ENCODE peak calls at places on chromosomes 6 and 20, in four cellular contexts. P is lower lobe of right lung, O is Karpas-422, X is neural progenitor cell. K is an unnamed sample. For H3K27me3, the result is how much of the 10 kb centered on the place peaks cover.

GRCh38 chr20:37526839-37527637 is 638 bp downstream of the BLCAP start:
- DNase-seq in X (peak), O (peak), P (no peak), K (no peak)

GRCh38 chr20:62136283-62137091 is 6.7 kb downstream of the PSMA7 start:
- DNase-seq in X (peak), O (peak), P (peak), K (peak)

GRCh38 chr6:144753023-144753705 is 468.0 kb downstream of the UTRN start:
- DNase-seq in O (peak), X (no peak), P (no peak), K (no peak)

GRCh38 chr6:137791281-137792159 is 75.5 kb upstream of the TNFAIP3 start:
- DNase-seq in O (peak), X (no peak), P (no peak), K (no peak)

GRCh38 chr6:144468709-144469108 is 183.6 kb downstream of the UTRN start:
- DNase-seq in P (no peak), O (no peak), X (no peak), K (no peak)

GRCh38 chr20:52060794-52061714 is 130.5 kb downstream of the ZFP64 start:
- DNase-seq in P (no peak), O (no peak), X (peak), K (no peak)

GRCh38 chr20:60857708-60858107 is 394.4 kb upstream of the CDH4 start:
- DNase-seq in O (no peak), X (no peak), P (no peak), K (no peak)

GRCh38 chr20:54219751-54220426 is 12.0 kb downstream of the PFDN4 start:
- DNase-seq in X (peak), P (no peak), O (peak), K (no peak)

GRCh38 chr20:44832724-44833123 is 22.4 kb upstream of the RIMS4 start:
- DNase-seq in X (no peak), P (no peak), O (peak), K (no peak)

GRCh38 chr20:10109621-10110020 is 74.8 kb downstream of the ANKEF1 start:
- DNase-seq in P (no peak), X (no peak), O (no peak), K (no peak)

GRCh38 chr6:139376604-139377218 is 2.3 kb upstream of the CITED2 start:
- DNase-seq in O (no peak), P (no peak), X (peak), K (peak)

GRCh38 chr20:11752336-11752735 is 165.4 kb upstream of the BTBD3 start:
- DNase-seq in O (no peak), P (no peak), X (no peak), K (no peak)

GRCh38 chr6:44000164-44000842 is 126.9 kb downstream of the MRPL14 start:
- DNase-seq in O (peak), X (no peak), P (peak), K (no peak)

GRCh38 chr6:4383910-4384637 is 248.7 kb upstream of the ECI2 start:
- DNase-seq in O (no peak), X (peak), P (no peak), K (no peak)

GRCh38 chr20:47295921-47296426 is 60.5 kb downstream of the ZMYND8 start:
- DNase-seq in O (no peak), P (no peak), X (no peak), K (no peak)

GRCh38 chr6:154917941-154918340 is 77.2 kb upstream of the TIAM2 start:
- DNase-seq in X (no peak), O (no peak), P (no peak), K (no peak)

GRCh38 chr20:62321978-62322377 is 19.2 kb downstream of the ADRM1 start:
- DNase-seq in X (no peak), P (no peak), O (no peak), K (no peak)

GRCh38 chr6:148997863-148998262 is 251.0 kb downstream of the UST start:
- DNase-seq in X (no peak), O (no peak), P (no peak), K (no peak)

GRCh38 chr20:9409981-9410380 is 104.4 kb upstream of the LAMP5 start:
- DNase-seq in P (no peak), X (no peak), O (no peak), K (no peak)

GRCh38 chr6:47097092-47097945 is 55.2 kb upstream of the ADGRF1 start:
- DNase-seq in O (peak), X (peak), P (peak), K (peak)

GRCh38 chr6:70672549-70672948 is 4.9 kb downstream of the SMAP1 start:
- DNase-seq in X (no peak), O (no peak), P (no peak), K (no peak)

GRCh38 chr6:92820531-92820930 is 598.8 kb downstream of the EPHA7 start:
- DNase-seq in O (no peak), X (no peak), P (no peak), K (no peak)

GRCh38 chr6:17968081-17968518 is 19.3 kb downstream of the KIF13A start:
- DNase-seq in P (no peak), X (no peak), O (no peak), K (no peak)

GRCh38 chr6:11263185-11263817 is 30.8 kb upstream of the NEDD9 start:
- DNase-seq in X (peak), O (no peak), P (peak), K (peak)

GRCh38 chr20:30168025-30168799 is 1089.3 kb upstream of the DEFB115 start:
- DNase-seq in X (no peak), O (no peak), P (peak), K (peak)

GRCh38 chr6:53815381-53816119 is 20.7 kb downstream of the LRRC1 start:
- DNase-seq in X (no peak), O (no peak), P (no peak), K (no peak)

GRCh38 chr6:161233986-161234620 is 39.8 kb downstream of the AGPAT4 start:
- DNase-seq in X (no peak), P (no peak), O (no peak), K (peak)

GRCh38 chr6:22102671-22103070 is 194.2 kb downstream of the PRL start:
- DNase-seq in P (no peak), X (no peak), O (no peak), K (no peak)

GRCh38 chr6:76682842-76683241 is 610.4 kb upstream of the IMPG1 start:
- DNase-seq in X (peak), P (no peak), O (peak), K (no peak)

GRCh38 chr6:68443704-68444103 is 191.4 kb upstream of the ADGRB3 start:
- DNase-seq in P (no peak), X (no peak), O (no peak), K (no peak)

GRCh38 chr20:57048027-57048869 is 218.2 kb downstream of the BMP7 start:
- DNase-seq in X (peak), O (peak), P (no peak), K (no peak)

GRCh38 chr6:42989923-42990322 is 5.6 kb downstream of the PPP2R5D start:
- DNase-seq in P (no peak), O (no peak), X (no peak), K (no peak)

GRCh38 chr20:24340933-24341332 is 128.5 kb upstream of the SYNDIG1 start:
- DNase-seq in X (no peak), P (no peak), O (no peak), K (no peak)

GRCh38 chr6:166237611-166238010 is 70.0 kb upstream of the TBXT start:
- DNase-seq in X (no peak), P (no peak), O (no peak), K (no peak)

GRCh38 chr20:39108746-39109145 is 146.6 kb downstream of the DHX35 start:
- DNase-seq in X (no peak), O (no peak), P (no peak), K (no peak)

GRCh38 chr6:111724505-111724904 is 118.8 kb upstream of the TRAF3IP2 start:
- DNase-seq in O (peak), P (no peak), X (no peak), K (no peak)

GRCh38 chr6:163711615-163712568 is 297.4 kb downstream of the QKI start:
- DNase-seq in X (no peak), O (no peak), P (peak), K (peak)

GRCh38 chr20:63635431-63636141 is 8.7 kb upstream of the GMEB2 start:
- DNase-seq in X (no peak), P (peak), O (no peak), K (peak)

GRCh38 chr20:59731371-59731770 is 127.0 kb downstream of the PHACTR3 start:
- DNase-seq in P (no peak), O (no peak), X (no peak), K (no peak)

GRCh38 chr6:31009731-31010130 is 543 bp upstream of the MUC22 start:
- DNase-seq in P (no peak), O (no peak), X (no peak), K (no peak)

DNA sequence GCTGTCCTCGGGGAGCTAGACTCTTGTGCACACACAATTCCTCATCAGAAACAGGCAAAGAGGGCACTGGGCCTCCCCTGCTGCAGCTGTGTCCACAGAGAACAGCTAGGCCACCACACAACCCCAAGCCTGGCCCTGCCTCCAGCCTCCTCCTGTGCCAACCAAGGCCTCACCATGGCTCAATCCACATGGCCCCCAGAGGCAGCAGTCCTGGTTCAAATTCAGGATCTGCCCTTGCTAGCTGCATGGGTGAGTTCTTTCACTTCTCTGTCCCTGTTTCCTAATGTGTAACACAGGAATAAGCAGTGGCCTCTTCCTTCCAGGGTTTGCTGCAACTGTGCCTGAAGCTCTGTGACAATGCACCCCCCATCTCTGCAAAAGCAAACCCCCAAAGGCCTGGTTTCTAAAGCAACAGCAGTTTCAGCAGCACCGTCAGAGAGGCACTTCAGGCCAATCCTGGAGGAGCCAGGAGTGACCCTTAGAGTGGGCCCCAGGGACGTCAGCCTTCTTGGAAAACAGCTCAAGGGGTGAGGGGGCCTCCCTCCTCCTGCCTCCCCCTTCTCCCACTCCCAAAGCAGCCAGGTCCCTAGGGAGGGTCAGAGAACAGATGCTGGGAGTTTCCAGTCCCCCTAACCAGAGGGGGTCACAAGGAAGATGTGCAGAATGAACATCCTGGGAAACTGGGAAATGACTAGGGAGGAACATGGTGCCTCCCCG is 2.2 kb downstream of the ADISSP start:
- DNase-seq in P (peak), X (no peak), O (peak), K (peak)
- H3K27ac ChIP-seq in P (no peak), X (no peak), O (no peak), K (no peak)

GRCh38 chr20:20864346-20865096 is 152.1 kb upstream of the RALGAPA2 start:
- DNase-seq in X (peak), P (no peak), O (peak), K (no peak)

GRCh38 chr20:20860078-20860806 is 147.8 kb upstream of the RALGAPA2 start:
- DNase-seq in X (peak), P (peak), O (peak), K (peak)

GRCh38 chr20:20856956-20857355 is 144.5 kb upstream of the RALGAPA2 start:
- DNase-seq in P (no peak), X (no peak), O (no peak), K (no peak)

GRCh38 chr20:20856306-20856705 is 143.9 kb upstream of the RALGAPA2 start:
- DNase-seq in P (no peak), O (no peak), X (no peak), K (no peak)

DNA sequence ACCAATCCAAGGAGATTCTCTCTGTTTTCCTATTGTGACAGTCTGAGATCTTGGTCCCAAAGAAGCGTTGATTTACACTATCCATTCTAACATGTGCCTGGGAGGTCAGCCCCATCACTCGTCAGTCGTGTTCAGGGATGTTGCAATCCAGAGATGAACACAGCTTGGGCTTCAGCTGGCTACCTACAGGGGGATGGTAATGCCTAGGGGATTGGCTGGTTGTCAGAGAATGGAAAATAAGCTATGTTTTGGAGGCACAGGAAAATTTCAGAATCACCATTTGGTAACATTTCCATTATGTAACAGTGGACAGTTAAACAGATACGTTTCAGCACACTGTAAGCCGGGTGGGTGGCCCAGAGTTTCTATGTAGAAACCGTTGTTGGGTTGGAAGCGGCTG is 147.1 kb upstream of the RALGAPA2 start:
- DNase-seq in X (no peak), O (no peak), P (no peak), K (no peak)
- H3K27me3 ChIP-seq in X (under half), O (under half), P (under half), K (under half)

GRCh38 chr6:32184084-32184640 is at the start of gene AGER:
- DNase-seq in X (no peak), O (no peak), P (no peak), K (no peak)

GRCh38 chr6:32182617-32183016 is 1.4 kb downstream of the AGER start:
- DNase-seq in P (no peak), O (no peak), X (no peak), K (no peak)

GRCh38 chr6:32183483-32184083 is 470 bp downstream of the AGER start:
- DNase-seq in P (no peak), X (no peak), O (no peak), K (peak)

GRCh38 chr6:32181890-32182529 is 2.0 kb downstream of the AGER start:
- DNase-seq in O (no peak), P (no peak), X (no peak), K (peak)

DNA sequence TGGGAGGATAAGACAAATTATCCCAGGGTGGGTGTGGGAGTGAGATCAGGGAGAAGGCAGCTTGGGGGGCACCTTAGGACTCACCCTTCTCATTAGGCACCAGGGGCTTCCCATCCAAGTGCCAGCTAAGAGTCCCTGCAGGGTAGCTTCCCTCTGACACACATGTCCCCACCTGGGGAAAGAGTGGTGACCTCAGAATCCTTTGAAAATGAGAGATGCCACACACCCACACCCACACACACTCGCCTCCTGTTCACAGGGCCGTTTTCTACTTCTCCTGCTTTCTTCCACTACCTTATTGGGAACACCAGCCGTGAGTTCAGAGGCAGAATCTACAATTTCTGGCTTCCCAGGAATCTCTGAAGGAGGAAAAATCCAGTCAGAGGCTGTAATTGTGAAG is 1.0 kb downstream of the AGER start:
- DNase-seq in O (no peak), X (no peak), P (no peak), K (no peak)
- H3K27ac ChIP-seq in O (no peak), X (peak), P (peak), K (peak)

GRCh38 chr6:89284963-89285735 is 29.9 kb downstream of the GABRR2 start:
- DNase-seq in O (no peak), P (no peak), X (no peak), K (no peak)
- H3K27me3 ChIP-seq in O (under half), P (under half), X (under half), K (under half)

GRCh38 chr6:81863123-81863522 is 110.6 kb upstream of the TENT5A start:
- DNase-seq in X (peak), O (no peak), P (no peak), K (no peak)

GRCh38 chr6:81861281-81861680 is 108.8 kb upstream of the TENT5A start:
- DNase-seq in O (no peak), P (no peak), X (no peak), K (no peak)

GRCh38 chr6:81864124-81864523 is 111.6 kb upstream of the TENT5A start:
- DNase-seq in O (no peak), X (no peak), P (no peak), K (no peak)

GRCh38 chr6:81859884-81860283 is 107.4 kb upstream of the TENT5A start:
- DNase-seq in X (no peak), O (no peak), P (no peak), K (peak)

GRCh38 chr6:81865712-81866111 is 113.2 kb upstream of the TENT5A start:
- DNase-seq in O (no peak), P (no peak), X (no peak), K (no peak)
- H3K27ac ChIP-seq in O (no peak), P (no peak), X (no peak), K (no peak)

DNA sequence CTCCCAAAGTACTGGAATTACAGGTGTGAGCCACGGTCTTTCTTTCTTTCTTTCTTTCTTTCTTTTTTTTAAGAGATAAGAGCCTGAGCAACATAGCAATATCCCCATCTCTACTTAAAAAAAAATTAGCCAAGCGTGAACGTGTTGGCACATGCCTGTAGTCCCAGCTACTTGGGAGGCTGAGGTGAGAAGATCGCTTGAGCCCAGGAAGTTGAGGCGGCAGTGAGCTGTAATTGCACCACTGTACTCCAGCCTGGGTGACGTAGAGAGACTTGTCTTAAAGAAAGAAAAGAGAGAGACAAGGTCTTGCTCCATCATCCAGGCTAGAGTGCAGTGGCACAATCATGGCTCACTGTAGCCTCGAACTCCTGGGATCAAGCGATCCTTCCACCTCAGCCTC is 162.0 kb upstream of the MLN start:
- DNase-seq in P (no peak), O (no peak), X (no peak), K (no peak)
- H3K27me3 ChIP-seq in P (under half), O (under half), X (under half), K (under half)